ENCODE peak calls at places on chromosomes 4 and X, in ten cellular contexts. One of them, this sample, is unnamed.
A peak's percentile ranks its signal among the peaks of the same experiment; 100 is the strongest.

GRCh38 chr4:95360911-95361695 is 187.7 kb downstream of the UNC5C start:
- DNase-seq in fibroblast of lung: no peak
- DNase-seq in MM.1S: no peak
- DNase-seq in CD8-positive, alpha-beta memory T cell: no peak
- DNase-seq in BE2C: no peak
- DNase-seq in left ventricle myocardium inferior: no peak
- DNase-seq in A549: no peak
- DNase-seq in PC-3: no peak
- DNase-seq in uterus: no peak
- DNase-seq in upper lobe of right lung: no peak
- DNase-seq in this sample: no peak

GRCh38 chrX:23742174-23742692 is 843 bp downstream of the ACOT9 start:
- DNase-seq in fibroblast of lung: peak; percentile 82
- DNase-seq in MM.1S: peak; percentile 10
- DNase-seq in CD8-positive, alpha-beta memory T cell: no peak
- DNase-seq in BE2C: peak; percentile 60
- DNase-seq in left ventricle myocardium inferior: no peak
- DNase-seq in A549: peak; percentile 64
- DNase-seq in PC-3: peak; percentile 64
- DNase-seq in uterus: peak; percentile 30
- DNase-seq in upper lobe of right lung: no peak
- DNase-seq in this sample: peak; percentile 65

GRCh38 chr4:142922720-142923119 is 76.6 kb upstream of the INPP4B start:
- DNase-seq in fibroblast of lung: no peak
- DNase-seq in MM.1S: no peak
- DNase-seq in CD8-positive, alpha-beta memory T cell: no peak
- DNase-seq in BE2C: no peak
- DNase-seq in left ventricle myocardium inferior: no peak
- DNase-seq in A549: no peak
- DNase-seq in PC-3: no peak
- DNase-seq in uterus: no peak
- DNase-seq in upper lobe of right lung: no peak
- DNase-seq in this sample: no peak

GRCh38 chr4:169663894-169664293 is 43.5 kb downstream of the CLCN3 start:
- DNase-seq in fibroblast of lung: no peak
- DNase-seq in MM.1S: no peak
- DNase-seq in CD8-positive, alpha-beta memory T cell: no peak
- DNase-seq in BE2C: no peak
- DNase-seq in left ventricle myocardium inferior: no peak
- DNase-seq in A549: no peak
- DNase-seq in PC-3: no peak
- DNase-seq in uterus: no peak
- DNase-seq in upper lobe of right lung: no peak
- DNase-seq in this sample: no peak

GRCh38 chr4:5638976-5639375 is 69.4 kb downstream of the EVC2 start:
- DNase-seq in fibroblast of lung: peak; percentile 17
- DNase-seq in MM.1S: no peak
- DNase-seq in CD8-positive, alpha-beta memory T cell: no peak
- DNase-seq in BE2C: no peak
- DNase-seq in left ventricle myocardium inferior: no peak
- DNase-seq in A549: peak; percentile 2
- DNase-seq in PC-3: peak; percentile 47
- DNase-seq in uterus: no peak
- DNase-seq in upper lobe of right lung: no peak
- DNase-seq in this sample: no peak

GRCh38 chr4:11537846-11538245 is 109.2 kb upstream of the HS3ST1 start:
- DNase-seq in fibroblast of lung: no peak
- DNase-seq in MM.1S: peak; percentile 14
- DNase-seq in CD8-positive, alpha-beta memory T cell: no peak
- DNase-seq in BE2C: no peak
- DNase-seq in left ventricle myocardium inferior: no peak
- DNase-seq in A549: no peak
- DNase-seq in PC-3: no peak
- DNase-seq in uterus: no peak
- DNase-seq in upper lobe of right lung: no peak
- DNase-seq in this sample: no peak

GRCh38 chr4:185874516-185875230 is 62.7 kb upstream of the SORBS2 start:
- DNase-seq in fibroblast of lung: peak; percentile 68
- DNase-seq in MM.1S: no peak
- DNase-seq in CD8-positive, alpha-beta memory T cell: no peak
- DNase-seq in BE2C: no peak
- DNase-seq in left ventricle myocardium inferior: no peak
- DNase-seq in A549: peak; percentile 21
- DNase-seq in PC-3: peak; percentile 40
- DNase-seq in uterus: no peak
- DNase-seq in upper lobe of right lung: no peak
- DNase-seq in this sample: no peak

GRCh38 chr4:174714393-174715211 is 114.4 kb downstream of the GLRA3 start:
- DNase-seq in fibroblast of lung: peak; percentile 47
- DNase-seq in MM.1S: peak; percentile 52
- DNase-seq in CD8-positive, alpha-beta memory T cell: no peak
- DNase-seq in BE2C: peak; percentile 50
- DNase-seq in left ventricle myocardium inferior: no peak
- DNase-seq in A549: peak; percentile 73
- DNase-seq in PC-3: peak; percentile 68
- DNase-seq in uterus: no peak
- DNase-seq in upper lobe of right lung: no peak
- DNase-seq in this sample: peak; percentile 31

GRCh38 chr4:184362338-184362737 is 112.0 kb downstream of the IRF2 start:
- DNase-seq in fibroblast of lung: no peak
- DNase-seq in MM.1S: no peak
- DNase-seq in CD8-positive, alpha-beta memory T cell: no peak
- DNase-seq in BE2C: no peak
- DNase-seq in left ventricle myocardium inferior: no peak
- DNase-seq in A549: no peak
- DNase-seq in PC-3: no peak
- DNase-seq in uterus: no peak
- DNase-seq in upper lobe of right lung: no peak
- DNase-seq in this sample: no peak

DNA sequence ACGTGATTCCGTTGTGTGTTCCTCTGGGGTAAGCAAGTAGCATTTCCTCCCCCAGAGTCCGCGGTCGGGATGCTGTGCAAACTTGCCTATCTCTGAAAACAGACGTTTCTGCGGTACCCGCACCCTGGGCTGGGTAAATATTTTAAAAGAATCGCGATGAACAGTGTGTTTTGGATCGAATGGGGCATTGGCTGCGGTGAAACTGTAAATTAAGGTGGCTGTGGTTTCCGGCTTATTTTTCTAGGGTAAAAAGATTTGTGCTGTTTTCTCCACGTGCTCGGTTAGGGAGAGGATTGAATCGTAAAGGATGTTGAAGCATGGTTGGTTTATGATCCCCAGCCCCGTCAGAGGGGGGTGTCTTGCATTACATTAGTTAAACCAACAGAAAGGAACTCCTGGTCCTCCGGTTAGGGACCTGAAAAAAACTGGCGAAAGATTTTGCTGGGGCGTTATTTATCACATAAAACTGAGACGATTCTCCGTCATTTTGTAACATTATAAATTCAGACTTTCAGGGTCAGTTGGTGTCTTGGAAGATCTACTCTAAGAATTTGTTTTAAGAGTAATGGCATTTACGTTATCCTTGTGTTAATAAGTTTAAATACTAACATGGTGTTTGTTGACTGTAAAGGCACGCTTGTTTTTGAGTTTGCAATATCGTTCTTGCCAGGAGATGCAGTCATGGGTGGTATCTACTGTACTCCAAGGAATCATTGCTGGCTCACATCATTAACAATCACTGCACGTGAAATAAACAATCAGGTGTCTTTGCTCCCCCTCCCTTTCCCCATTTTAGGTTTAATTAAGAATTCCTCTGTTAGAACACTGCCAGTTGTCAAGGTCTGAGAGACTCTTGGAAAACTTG is 1.4 kb downstream of the HHIP start:
- DNase-seq in fibroblast of lung: peak; percentile 58
- DNase-seq in MM.1S: no peak
- DNase-seq in CD8-positive, alpha-beta memory T cell: no peak
- DNase-seq in BE2C: no peak
- DNase-seq in left ventricle myocardium inferior: no peak
- DNase-seq in A549: no peak
- DNase-seq in PC-3: no peak
- DNase-seq in uterus: no peak
- DNase-seq in upper lobe of right lung: no peak
- DNase-seq in this sample: no peak
- H3K4me3 ChIP-seq in fibroblast of lung: peak overlapping the region; percentile 68
- H3K4me3 ChIP-seq in MM.1S: peak overlapping the region; percentile 47
- H3K4me3 ChIP-seq in CD8-positive, alpha-beta memory T cell: no peak overlapping the region
- H3K4me3 ChIP-seq in BE2C: no peak overlapping the region
- H3K4me3 ChIP-seq in left ventricle myocardium inferior: peak overlapping the region; percentile 65
- H3K4me3 ChIP-seq in A549: peak overlapping the region; percentile 56
- H3K4me3 ChIP-seq in PC-3: peak overlapping the region; percentile 66
- H3K4me3 ChIP-seq in uterus: peak overlapping the region; percentile 43
- H3K4me3 ChIP-seq in upper lobe of right lung: peak overlapping the region; percentile 50
- H3K4me3 ChIP-seq in this sample: no peak overlapping the region

GRCh38 chrX:497201-497710 is 110.5 kb upstream of the PPP2R3B start:
- DNase-seq in fibroblast of lung: no peak
- DNase-seq in MM.1S: no peak
- DNase-seq in CD8-positive, alpha-beta memory T cell: no peak
- DNase-seq in BE2C: no peak
- DNase-seq in left ventricle myocardium inferior: no peak
- DNase-seq in A549: no peak
- DNase-seq in PC-3: no peak
- DNase-seq in uterus: no peak
- DNase-seq in upper lobe of right lung: peak; percentile 52
- DNase-seq in this sample: no peak

GRCh38 chrX:500481-501010 is 113.8 kb upstream of the PPP2R3B start:
- DNase-seq in fibroblast of lung: no peak
- DNase-seq in MM.1S: no peak
- DNase-seq in CD8-positive, alpha-beta memory T cell: no peak
- DNase-seq in BE2C: no peak
- DNase-seq in left ventricle myocardium inferior: no peak
- DNase-seq in A549: no peak
- DNase-seq in PC-3: no peak
- DNase-seq in uterus: no peak
- DNase-seq in upper lobe of right lung: peak; percentile 36
- DNase-seq in this sample: no peak

DNA sequence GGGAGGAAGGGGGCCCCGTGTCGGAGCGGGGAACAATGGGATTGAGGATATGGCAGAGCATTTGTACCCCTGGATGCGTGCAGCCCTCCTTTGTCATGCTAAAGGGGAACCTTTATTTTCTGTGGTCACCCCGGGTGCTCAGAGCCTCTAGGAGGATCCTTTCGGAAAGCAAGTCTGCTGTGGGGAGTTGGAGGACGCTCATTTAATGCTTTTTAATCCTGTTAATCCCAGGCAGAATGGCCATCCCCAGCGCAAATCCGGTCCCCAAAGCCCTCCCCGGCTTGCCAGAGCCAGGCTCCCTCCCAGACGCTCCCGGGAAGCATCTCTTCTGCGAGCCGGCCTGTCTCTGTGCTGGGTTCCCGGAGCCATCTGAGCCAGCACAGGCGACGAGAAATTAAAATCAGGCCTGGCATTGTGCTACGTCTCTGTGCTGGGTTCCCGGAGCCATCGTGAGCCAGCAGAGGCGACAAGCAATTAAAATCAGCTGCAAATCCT is 113.2 kb upstream of the PPP2R3B start:
- DNase-seq in fibroblast of lung: no peak
- DNase-seq in MM.1S: no peak
- DNase-seq in CD8-positive, alpha-beta memory T cell: no peak
- DNase-seq in BE2C: no peak
- DNase-seq in left ventricle myocardium inferior: no peak
- DNase-seq in A549: no peak
- DNase-seq in PC-3: no peak
- DNase-seq in uterus: no peak
- DNase-seq in upper lobe of right lung: peak; percentile 51
- DNase-seq in this sample: no peak
- H3K4me3 ChIP-seq in fibroblast of lung: no peak overlapping the region
- H3K4me3 ChIP-seq in MM.1S: no peak overlapping the region
- H3K4me3 ChIP-seq in CD8-positive, alpha-beta memory T cell: no peak overlapping the region
- H3K4me3 ChIP-seq in BE2C: no peak overlapping the region
- H3K4me3 ChIP-seq in left ventricle myocardium inferior: no peak overlapping the region
- H3K4me3 ChIP-seq in A549: no peak overlapping the region
- H3K4me3 ChIP-seq in PC-3: no peak overlapping the region
- H3K4me3 ChIP-seq in uterus: no peak overlapping the region
- H3K4me3 ChIP-seq in upper lobe of right lung: no peak overlapping the region
- H3K4me3 ChIP-seq in this sample: no peak overlapping the region

DNA sequence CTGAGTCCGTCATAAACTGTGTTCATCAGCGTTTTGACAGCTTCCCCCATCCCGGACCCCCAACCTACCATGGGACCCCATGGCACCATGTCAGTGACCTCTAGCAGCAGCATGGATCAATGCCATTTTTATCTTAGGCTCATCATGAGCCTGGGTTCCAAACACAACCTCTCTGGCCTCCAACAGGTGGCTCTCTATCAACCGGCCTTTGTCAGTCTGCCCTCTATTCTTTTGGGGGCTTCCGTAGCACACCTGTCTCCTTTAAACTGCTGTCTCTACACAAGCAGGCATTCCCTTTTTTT is 716 bp upstream of the TMEM150C start:
- DNase-seq in fibroblast of lung: no peak
- DNase-seq in MM.1S: no peak
- DNase-seq in CD8-positive, alpha-beta memory T cell: no peak
- DNase-seq in BE2C: no peak
- DNase-seq in left ventricle myocardium inferior: no peak
- DNase-seq in A549: no peak
- DNase-seq in PC-3: no peak
- DNase-seq in uterus: no peak
- DNase-seq in upper lobe of right lung: no peak
- DNase-seq in this sample: no peak
- H3K4me3 ChIP-seq in fibroblast of lung: no peak overlapping the region
- H3K4me3 ChIP-seq in MM.1S: no peak overlapping the region
- H3K4me3 ChIP-seq in CD8-positive, alpha-beta memory T cell: no peak overlapping the region
- H3K4me3 ChIP-seq in BE2C: peak overlapping the region; percentile 64
- H3K4me3 ChIP-seq in left ventricle myocardium inferior: peak overlapping the region; percentile 83
- H3K4me3 ChIP-seq in A549: peak overlapping the region; percentile 94
- H3K4me3 ChIP-seq in PC-3: peak overlapping the region; percentile 61
- H3K4me3 ChIP-seq in uterus: no peak overlapping the region
- H3K4me3 ChIP-seq in upper lobe of right lung: peak overlapping the region; percentile 62
- H3K4me3 ChIP-seq in this sample: no peak overlapping the region

DNA sequence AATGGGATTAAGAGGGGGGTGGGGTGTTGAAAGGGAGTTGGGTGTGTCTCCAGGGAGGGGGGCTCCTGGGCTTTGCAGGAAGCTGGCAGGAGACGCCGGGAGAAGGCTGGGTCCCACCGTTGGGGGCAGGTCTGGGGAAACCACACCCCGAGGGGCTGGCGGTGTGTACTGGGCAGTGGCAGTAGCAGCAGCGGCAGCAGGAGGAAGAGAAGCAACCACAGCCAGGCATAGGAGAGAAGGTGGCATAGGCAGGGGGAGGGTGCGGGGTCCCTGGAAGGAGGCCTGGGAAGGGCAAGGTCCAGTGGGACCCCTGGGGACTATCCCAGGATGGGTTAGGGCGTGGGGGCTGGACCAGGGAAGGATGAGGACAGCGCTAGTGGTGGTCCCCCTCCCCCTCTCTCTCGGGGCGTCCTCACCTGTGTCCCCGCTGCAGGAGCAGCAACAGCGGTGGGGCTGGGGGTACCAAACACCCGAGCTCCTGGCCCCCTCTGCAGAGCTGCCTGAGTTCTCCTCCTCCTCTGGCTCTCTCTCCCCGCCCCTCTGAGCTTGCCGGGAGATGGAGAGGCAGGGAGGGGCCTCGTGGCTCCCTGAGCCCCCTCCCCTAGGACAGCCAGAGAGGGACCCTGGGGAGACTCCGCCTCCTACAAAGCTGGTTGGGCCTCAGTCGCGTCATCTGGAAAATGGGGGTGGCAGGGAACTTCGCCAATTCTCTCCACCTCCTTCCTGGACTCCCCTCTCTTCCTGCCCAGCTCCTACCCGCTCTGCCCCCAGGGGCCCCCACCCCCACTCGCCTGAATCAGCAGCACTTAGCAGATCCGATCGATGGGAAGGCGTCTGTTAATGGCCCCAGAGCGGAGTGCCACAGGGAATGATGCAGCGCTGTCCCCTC is at the start of gene KCND1:
- DNase-seq in fibroblast of lung: peak; percentile 39
- DNase-seq in MM.1S: no peak
- DNase-seq in CD8-positive, alpha-beta memory T cell: no peak
- DNase-seq in BE2C: peak; percentile 63
- DNase-seq in left ventricle myocardium inferior: peak; percentile 27
- DNase-seq in A549: no peak
- DNase-seq in PC-3: no peak
- DNase-seq in uterus: peak; percentile 46
- DNase-seq in upper lobe of right lung: no peak
- DNase-seq in this sample: no peak
- H3K4me3 ChIP-seq in fibroblast of lung: no peak within 1 kb of the TSS
- H3K4me3 ChIP-seq in MM.1S: no peak within 1 kb of the TSS
- H3K4me3 ChIP-seq in CD8-positive, alpha-beta memory T cell: no peak within 1 kb of the TSS
- H3K4me3 ChIP-seq in BE2C: peak within 1 kb of the TSS; percentile 40
- H3K4me3 ChIP-seq in left ventricle myocardium inferior: peak within 1 kb of the TSS; percentile 56
- H3K4me3 ChIP-seq in A549: peak within 1 kb of the TSS; percentile 0
- H3K4me3 ChIP-seq in PC-3: no peak within 1 kb of the TSS
- H3K4me3 ChIP-seq in uterus: peak within 1 kb of the TSS; percentile 32
- H3K4me3 ChIP-seq in upper lobe of right lung: peak within 1 kb of the TSS; percentile 33
- H3K4me3 ChIP-seq in this sample: no peak within 1 kb of the TSS